ENCODE peak calls at places on chromosomes 11 and 22, in four cellular contexts. One of them, this sample, is unnamed.

GRCh38 chr11:72222106-72222891 is 2.3 kb upstream of the INPPL1 start:
- DNase-seq in cardiac muscle cell: no peak
- DNase-seq in Calu3: no peak
- DNase-seq in astrocyte of the spinal cord: no peak
- DNase-seq in this sample: no peak

GRCh38 chr11:92225206-92225562 is 566 bp downstream of the FAT3 start:
- DNase-seq in Calu3: no peak
- DNase-seq in cardiac muscle cell: no peak
- DNase-seq in astrocyte of the spinal cord: no peak
- DNase-seq in this sample: peak; percentile 28

GRCh38 chr22:20009018-20009482 is 7.6 kb downstream of the ARVCF start:
- DNase-seq in cardiac muscle cell: no peak
- DNase-seq in astrocyte of the spinal cord: no peak
- DNase-seq in Calu3: no peak
- DNase-seq in this sample: no peak

GRCh38 chr11:31240340-31240904 is 129.1 kb downstream of the DCDC1 start:
- DNase-seq in astrocyte of the spinal cord: peak; percentile 50
- DNase-seq in cardiac muscle cell: peak; percentile 72
- DNase-seq in Calu3: peak; percentile 37
- DNase-seq in this sample: peak; percentile 56

GRCh38 chr11:75103380-75104026 is 6.8 kb upstream of the OR2AT4 start:
- DNase-seq in astrocyte of the spinal cord: peak; percentile 51
- DNase-seq in Calu3: no peak
- DNase-seq in cardiac muscle cell: peak; percentile 46
- DNase-seq in this sample: no peak

GRCh38 chr11:6735306-6735705 is 36.5 kb downstream of the OR2AG2 start:
- DNase-seq in cardiac muscle cell: no peak
- DNase-seq in astrocyte of the spinal cord: no peak
- DNase-seq in Calu3: no peak
- DNase-seq in this sample: no peak

GRCh38 chr11:72716788-72717435 is 35.3 kb downstream of the ARAP1 start:
- DNase-seq in Calu3: no peak
- DNase-seq in cardiac muscle cell: no peak
- DNase-seq in astrocyte of the spinal cord: no peak
- DNase-seq in this sample: no peak

GRCh38 chr11:73950869-73951710 is at the start of gene DNAJB13:
- DNase-seq in cardiac muscle cell: peak; percentile 58
- DNase-seq in Calu3: peak; percentile 65
- DNase-seq in astrocyte of the spinal cord: peak; percentile 36
- DNase-seq in this sample: peak; percentile 67

GRCh38 chr22:22928666-22929380 is 41.2 kb downstream of the IGLL5 start:
- DNase-seq in astrocyte of the spinal cord: no peak
- DNase-seq in Calu3: peak; percentile 12
- DNase-seq in cardiac muscle cell: peak; percentile 33
- DNase-seq in this sample: no peak

GRCh38 chr22:48842583-48842945 is 985.1 kb downstream of the BRD1 start:
- DNase-seq in Calu3: no peak
- DNase-seq in astrocyte of the spinal cord: no peak
- DNase-seq in cardiac muscle cell: no peak
- DNase-seq in this sample: no peak

GRCh38 chr11:122882809-122883681 is 486 bp downstream of the JHY start:
- DNase-seq in cardiac muscle cell: no peak
- DNase-seq in astrocyte of the spinal cord: no peak
- DNase-seq in Calu3: peak; percentile 61
- DNase-seq in this sample: peak; percentile 67

GRCh38 chr22:39148727-39149535 is 3.5 kb downstream of the CBX7 start:
- DNase-seq in cardiac muscle cell: no peak
- DNase-seq in astrocyte of the spinal cord: no peak
- DNase-seq in Calu3: no peak
- DNase-seq in this sample: no peak

GRCh38 chr22:48498526-48499331 is 1328.9 kb downstream of the BRD1 start:
- DNase-seq in cardiac muscle cell: no peak
- DNase-seq in Calu3: no peak
- DNase-seq in astrocyte of the spinal cord: no peak
- DNase-seq in this sample: no peak

GRCh38 chr22:22812031-22812905 is 75.3 kb upstream of the IGLL5 start:
- DNase-seq in cardiac muscle cell: no peak
- DNase-seq in Calu3: no peak
- DNase-seq in astrocyte of the spinal cord: no peak
- DNase-seq in this sample: no peak

GRCh38 chr11:116882386-116882785 is 45.0 kb upstream of the APOA1 start:
- DNase-seq in cardiac muscle cell: no peak
- DNase-seq in astrocyte of the spinal cord: peak; percentile 83
- DNase-seq in Calu3: no peak
- DNase-seq in this sample: no peak

GRCh38 chr22:32693102-32693501 is 108.4 kb upstream of the TIMP3 start:
- DNase-seq in Calu3: peak; percentile 32
- DNase-seq in astrocyte of the spinal cord: no peak
- DNase-seq in cardiac muscle cell: no peak
- DNase-seq in this sample: no peak

GRCh38 chr22:22180738-22181514 is 63.7 kb upstream of the VPREB1 start:
- DNase-seq in cardiac muscle cell: no peak
- DNase-seq in Calu3: no peak
- DNase-seq in astrocyte of the spinal cord: no peak
- DNase-seq in this sample: no peak

GRCh38 chr11:113862430-113862829 is 12.9 kb downstream of the USP28 start:
- DNase-seq in cardiac muscle cell: no peak
- DNase-seq in astrocyte of the spinal cord: peak; percentile 62
- DNase-seq in Calu3: no peak
- DNase-seq in this sample: no peak

GRCh38 chr11:131993291-131993690 is 622.9 kb downstream of the NTM start:
- DNase-seq in cardiac muscle cell: no peak
- DNase-seq in Calu3: no peak
- DNase-seq in astrocyte of the spinal cord: no peak
- DNase-seq in this sample: no peak

GRCh38 chr11:131987703-131988102 is 617.3 kb downstream of the NTM start:
- DNase-seq in Calu3: no peak
- DNase-seq in astrocyte of the spinal cord: no peak
- DNase-seq in cardiac muscle cell: no peak
- DNase-seq in this sample: no peak

GRCh38 chr11:131985769-131986393 is 615.5 kb downstream of the NTM start:
- DNase-seq in astrocyte of the spinal cord: no peak
- DNase-seq in Calu3: no peak
- DNase-seq in cardiac muscle cell: no peak
- DNase-seq in this sample: no peak

GRCh38 chr11:131991606-131992005 is 621.2 kb downstream of the NTM start:
- DNase-seq in astrocyte of the spinal cord: no peak
- DNase-seq in Calu3: no peak
- DNase-seq in cardiac muscle cell: no peak
- DNase-seq in this sample: no peak
- TF ChIP-seq CTCF in astrocyte of the spinal cord: no peak
- TF ChIP-seq CTCF in Calu3: no peak
- TF ChIP-seq CTCF in cardiac muscle cell: no peak
- TF ChIP-seq CTCF in this sample: no peak

DNA sequence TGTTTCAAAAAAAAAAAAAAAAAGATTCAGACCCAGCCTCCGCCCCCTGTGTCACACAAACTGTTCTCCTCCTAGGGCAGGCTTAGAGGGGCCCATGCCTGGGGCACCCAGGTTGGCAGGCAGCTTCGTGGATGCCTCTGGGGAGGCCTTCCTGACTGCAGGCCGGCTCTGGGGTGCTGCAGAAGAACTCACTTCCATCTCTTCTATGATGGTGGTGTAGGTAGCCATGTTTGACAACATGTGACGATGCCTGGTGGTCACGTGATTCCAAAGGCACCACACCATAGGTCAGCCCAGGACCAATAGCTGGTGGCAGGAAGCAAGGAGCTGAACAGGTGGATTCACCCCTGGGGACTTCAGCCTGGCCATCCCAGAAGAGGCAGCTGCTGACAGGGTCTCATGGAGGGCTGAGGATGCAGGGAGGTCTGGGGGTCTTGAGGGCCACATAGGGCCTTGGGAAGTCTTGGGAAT is 24.1 kb upstream of the CELSR1 start:
- DNase-seq in astrocyte of the spinal cord: no peak
- DNase-seq in Calu3: no peak
- DNase-seq in cardiac muscle cell: no peak
- DNase-seq in this sample: no peak
- TF ChIP-seq CTCF in astrocyte of the spinal cord: no peak
- TF ChIP-seq CTCF in Calu3: no peak
- TF ChIP-seq CTCF in cardiac muscle cell: no peak
- TF ChIP-seq CTCF in this sample: no peak

DNA sequence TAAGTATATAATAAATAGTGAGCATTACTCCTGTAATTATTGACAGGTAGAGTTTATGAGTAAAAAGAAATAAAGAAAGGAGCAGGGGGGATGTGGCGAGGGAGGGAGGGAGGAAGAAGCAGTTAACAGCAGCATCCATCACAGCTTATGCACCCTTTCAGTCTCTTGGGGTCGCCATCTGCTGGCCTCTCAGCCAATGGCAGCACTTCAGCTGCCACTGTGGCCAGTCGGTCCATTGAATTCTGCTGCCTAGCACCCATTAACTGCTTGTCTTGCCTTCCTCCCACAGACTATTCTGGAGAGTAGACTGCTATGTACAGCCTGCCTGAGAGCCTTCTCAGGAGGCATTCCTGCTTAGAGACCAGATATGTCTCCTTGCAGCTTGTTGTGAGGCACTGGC is 388.3 kb downstream of the TENM4 start:
- DNase-seq in Calu3: no peak
- DNase-seq in astrocyte of the spinal cord: peak; percentile 35
- DNase-seq in cardiac muscle cell: no peak
- DNase-seq in this sample: peak; percentile 36
- TF ChIP-seq CTCF in Calu3: peak; percentile 17
- TF ChIP-seq CTCF in astrocyte of the spinal cord: peak; percentile 53
- TF ChIP-seq CTCF in cardiac muscle cell: no peak
- TF ChIP-seq CTCF in this sample: no peak

GRCh38 chr11:126282742-126283591 is at the start of gene TIRAP:
- DNase-seq in Calu3: peak; percentile 44
- DNase-seq in astrocyte of the spinal cord: peak; percentile 40
- DNase-seq in cardiac muscle cell: peak; percentile 63
- DNase-seq in this sample: peak; percentile 52
- TF ChIP-seq CTCF in Calu3: no peak
- TF ChIP-seq CTCF in astrocyte of the spinal cord: no peak
- TF ChIP-seq CTCF in cardiac muscle cell: no peak
- TF ChIP-seq CTCF in this sample: no peak

GRCh38 chr11:86774422-86774821 is 25.9 kb upstream of the PRSS23 start:
- DNase-seq in cardiac muscle cell: no peak
- DNase-seq in astrocyte of the spinal cord: no peak
- DNase-seq in Calu3: no peak
- DNase-seq in this sample: no peak

GRCh38 chr11:86769219-86769618 is 31.1 kb upstream of the PRSS23 start:
- DNase-seq in cardiac muscle cell: no peak
- DNase-seq in astrocyte of the spinal cord: no peak
- DNase-seq in Calu3: no peak
- DNase-seq in this sample: no peak

GRCh38 chr11:86773878-86774277 is 26.5 kb upstream of the PRSS23 start:
- DNase-seq in Calu3: no peak
- DNase-seq in cardiac muscle cell: no peak
- DNase-seq in astrocyte of the spinal cord: no peak
- DNase-seq in this sample: no peak

GRCh38 chr11:86775342-86775741 is 25.0 kb upstream of the PRSS23 start:
- DNase-seq in astrocyte of the spinal cord: no peak
- DNase-seq in Calu3: no peak
- DNase-seq in cardiac muscle cell: no peak
- DNase-seq in this sample: no peak

DNA sequence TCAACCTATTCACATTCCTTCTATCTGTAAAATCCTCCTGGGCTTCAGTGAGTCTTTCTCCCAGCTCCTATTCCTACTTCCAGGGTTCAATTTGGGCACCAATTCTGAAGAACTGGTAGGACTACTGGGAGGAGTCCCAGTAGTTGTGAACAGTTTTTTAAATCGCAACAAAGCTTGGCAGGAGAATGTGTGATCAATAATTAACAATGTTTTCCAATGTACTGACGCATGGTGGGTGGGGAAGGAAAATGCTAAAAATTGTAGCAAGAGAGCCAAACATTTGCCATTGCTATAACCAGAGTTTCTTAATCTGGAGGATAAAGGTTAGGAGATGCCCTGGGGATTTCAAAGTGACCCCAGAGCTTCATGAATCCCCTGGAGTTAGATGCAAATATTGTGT is 27.3 kb upstream of the PRSS23 start:
- DNase-seq in cardiac muscle cell: no peak
- DNase-seq in Calu3: peak; percentile 5
- DNase-seq in astrocyte of the spinal cord: no peak
- DNase-seq in this sample: no peak
- TF ChIP-seq CTCF in cardiac muscle cell: no peak
- TF ChIP-seq CTCF in Calu3: no peak
- TF ChIP-seq CTCF in astrocyte of the spinal cord: no peak
- TF ChIP-seq CTCF in this sample: no peak

DNA sequence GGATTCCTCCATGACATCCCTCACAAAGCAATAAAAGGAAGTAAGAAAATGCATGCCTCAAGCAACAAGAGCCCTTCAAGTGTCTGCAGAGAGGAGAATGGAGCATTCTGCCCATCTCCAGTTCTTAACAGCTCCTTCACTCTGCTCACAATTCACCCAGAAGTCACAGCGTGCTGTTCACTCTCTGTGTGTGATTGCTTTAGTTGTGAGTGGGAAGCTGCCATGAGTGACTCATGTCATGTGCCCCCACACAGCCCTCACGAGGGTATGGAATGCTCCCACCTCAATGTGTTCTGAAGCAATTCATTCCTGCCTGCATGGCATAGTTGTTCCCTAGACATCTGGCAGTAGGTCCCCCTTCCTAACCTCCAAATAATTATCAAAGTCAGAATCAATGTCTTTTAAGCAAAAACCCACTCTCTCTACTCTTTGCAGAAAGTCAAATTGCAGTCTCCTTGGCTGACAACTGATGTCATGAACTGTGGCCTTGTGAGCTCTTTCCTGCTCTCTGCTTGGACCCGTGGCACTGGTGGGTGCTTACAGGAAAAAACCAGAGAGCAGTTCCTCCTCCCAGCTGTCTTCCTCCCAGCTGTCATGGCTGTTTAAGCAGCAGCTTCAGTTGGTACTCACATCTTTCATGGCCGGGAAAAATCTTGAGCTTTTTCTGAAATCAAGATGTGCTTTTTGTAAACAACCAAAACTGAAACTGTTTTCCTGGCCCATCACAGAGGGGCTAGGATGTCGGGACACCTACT is 112.1 kb upstream of the SPON1 start:
- DNase-seq in cardiac muscle cell: no peak
- DNase-seq in astrocyte of the spinal cord: no peak
- DNase-seq in Calu3: no peak
- DNase-seq in this sample: no peak
- TF ChIP-seq CTCF in cardiac muscle cell: no peak
- TF ChIP-seq CTCF in astrocyte of the spinal cord: no peak
- TF ChIP-seq CTCF in Calu3: no peak
- TF ChIP-seq CTCF in this sample: no peak

This sample was measured in endothelial cell.